ENCODE peak calls at places on chromosome 5, in eight cellular contexts. T is left cardiac atrium; S is SW 1271; L is activated gamma-delta T cell treated with anti-CD3 and anti-CD28 coated beads, Interleukin-2, amount 50 U/mL, for 16 hours; Y is HFFc6; P is OCI-LY7; V is midbrain; H is stimulated activated CD4-positive, alpha-beta T cell treated with anti-CD3 and anti-CD28 coated beads, Interleukin-12 subunit alpha, Interleukin-12 subunit beta, amount 100 ng/mL, for 4 hours. N is an unnamed sample.

GRCh38 chr5:89283758-89284493 is 400.9 kb upstream of the MEF2C start:
- DNase-seq in T (no peak), S (no peak), L (no peak), Y (no peak), P (no peak), V (no peak), H (no peak), N (no peak)

GRCh38 chr5:40682431-40683017 is 2.8 kb downstream of the PTGER4 start:
- DNase-seq in T (no peak), S (no peak), L (no peak), Y (no peak), P (no peak), V (no peak), H (no peak), N (peak)

GRCh38 chr5:89037090-89037489 is 154.1 kb upstream of the MEF2C start:
- DNase-seq in T (no peak), S (no peak), L (no peak), Y (peak), P (no peak), V (no peak), H (no peak), N (peak)

GRCh38 chr5:64947031-64947430 is 178.3 kb downstream of the CWC27 start:
- DNase-seq in T (no peak), S (no peak), L (no peak), Y (no peak), P (no peak), V (no peak), H (no peak), N (peak)

GRCh38 chr5:370311-370958 is 48.9 kb downstream of the AHRR start:
- DNase-seq in T (no peak), S (no peak), L (no peak), Y (no peak), P (no peak), V (no peak), H (no peak), N (no peak)

GRCh38 chr5:51095481-51095880 is 287.8 kb upstream of the ISL1 start:
- DNase-seq in T (no peak), S (no peak), L (no peak), Y (no peak), P (no peak), V (no peak), H (no peak), N (no peak)

GRCh38 chr5:41532485-41532884 is 22.1 kb upstream of the PLCXD3 start:
- DNase-seq in T (no peak), S (no peak), L (no peak), Y (no peak), P (no peak), V (no peak), H (no peak), N (no peak)

GRCh38 chr5:72510610-72511121 is 3.5 kb upstream of the ZNF366 start:
- DNase-seq in T (peak), S (no peak), L (no peak), Y (peak), P (no peak), V (peak), H (no peak), N (peak)

GRCh38 chr5:34707451-34708107 is 51.5 kb downstream of the RAI14 start:
- DNase-seq in T (no peak), S (no peak), L (no peak), Y (no peak), P (no peak), V (no peak), H (no peak), N (no peak)

GRCh38 chr5:131068893-131069643 is 96.0 kb downstream of the HINT1 start:
- DNase-seq in T (no peak), S (no peak), L (peak), Y (no peak), P (peak), V (peak), H (peak), N (peak)

GRCh38 chr5:176542596-176543427 is 5.6 kb upstream of the RNF44 start:
- DNase-seq in T (peak), S (no peak), L (no peak), Y (no peak), P (peak), V (peak), H (peak), N (no peak)

GRCh38 chr5:141657937-141658545 is 6.8 kb upstream of the FCHSD1 start:
- DNase-seq in T (no peak), S (peak), L (no peak), Y (peak), P (no peak), V (no peak), H (no peak), N (peak)

GRCh38 chr5:130885718-130886117 is 279.3 kb downstream of the HINT1 start:
- DNase-seq in T (no peak), S (no peak), L (no peak), Y (no peak), P (no peak), V (no peak), H (no peak), N (no peak)

GRCh38 chr5:105687493-105687892 is 1983.2 kb downstream of the EFNA5 start:
- DNase-seq in T (no peak), S (no peak), L (no peak), Y (no peak), P (no peak), V (no peak), H (no peak), N (no peak)

GRCh38 chr5:159746707-159747106 is 169.6 kb upstream of the ADRA1B start:
- DNase-seq in T (no peak), S (no peak), L (no peak), Y (no peak), P (no peak), V (no peak), H (no peak), N (no peak)

GRCh38 chr5:129114539-129115193 is 20.1 kb downstream of the ISOC1 start:
- DNase-seq in T (no peak), S (no peak), L (no peak), Y (no peak), P (no peak), V (no peak), H (no peak), N (no peak)

GRCh38 chr5:22900801-22901310 is 47.7 kb upstream of the CDH12 start:
- DNase-seq in T (no peak), S (no peak), L (no peak), Y (no peak), P (no peak), V (no peak), H (no peak), N (no peak)

GRCh38 chr5:55187370-55187769 is 14.4 kb upstream of the CDC20B start:
- DNase-seq in T (no peak), S (peak), L (no peak), Y (peak), P (peak), V (no peak), H (no peak), N (peak)

GRCh38 chr5:126516133-126516532 is 78.9 kb downstream of the ALDH7A1 start:
- DNase-seq in T (no peak), S (no peak), L (no peak), Y (peak), P (no peak), V (peak), H (no peak), N (peak)

GRCh38 chr5:8570529-8570928 is 701.6 kb downstream of the MTRR start:
- DNase-seq in T (no peak), S (no peak), L (no peak), Y (no peak), P (no peak), V (no peak), H (no peak), N (no peak)

GRCh38 chr5:2553611-2554010 is 197.9 kb downstream of the IRX2 start:
- DNase-seq in T (no peak), S (no peak), L (no peak), Y (no peak), P (no peak), V (no peak), H (no peak), N (no peak)

GRCh38 chr5:147286296-147286695 is 51.5 kb downstream of the STK32A start:
- DNase-seq in T (no peak), S (no peak), L (no peak), Y (no peak), P (no peak), V (no peak), H (no peak), N (no peak)

GRCh38 chr5:103505581-103506305 is 56.8 kb downstream of the NUDT12 start:
- DNase-seq in T (no peak), S (no peak), L (no peak), Y (peak), P (no peak), V (no peak), H (no peak), N (peak)

GRCh38 chr5:93062548-93062947 is 518.5 kb downstream of the NR2F1-AS1 start:
- DNase-seq in T (no peak), S (no peak), L (no peak), Y (no peak), P (no peak), V (peak), H (no peak), N (peak)

GRCh38 chr5:159975462-159976019 is 33.4 kb upstream of the TTC1 start:
- DNase-seq in T (no peak), S (peak), L (no peak), Y (peak), P (no peak), V (no peak), H (no peak), N (peak)

GRCh38 chr5:92402045-92402444 is 1018.9 kb upstream of the ARRDC3 start:
- DNase-seq in T (no peak), S (no peak), L (no peak), Y (peak), P (no peak), V (no peak), H (no peak), N (peak)

GRCh38 chr5:150481972-150482406 is 25.9 kb upstream of the NDST1 start:
- DNase-seq in T (no peak), S (no peak), L (no peak), Y (no peak), P (no peak), V (no peak), H (no peak), N (no peak)